ENCODE peak calls at places on chromosome 4, in ten cellular contexts. V is Peyer's patch, L is AG04449, S is NAMALWA, D is HT-29, A is AG04450, H is HepG2, E is ecto neural progenitor cell, G is GM13977, J is tibial artery. T is an unnamed sample.

GRCh38 chr4:4418676-4419370 is 31.9 kb downstream of the NSG1 start:
- DNase-seq in E (no peak), D (no peak), A (no peak), S (no peak), J (no peak), G (no peak), L (no peak), V (no peak), H (no peak), T (no peak)

GRCh38 chr4:7974425-7974824 is 34.8 kb upstream of the AFAP1 start:
- DNase-seq in S (no peak), H (no peak), D (no peak), G (no peak), A (no peak), L (no peak), E (no peak), J (no peak), V (no peak), T (no peak)

GRCh38 chr4:33625762-33626161 is 2618.6 kb downstream of the ARAP2 start:
- DNase-seq in E (no peak), J (no peak), A (no peak), V (no peak), L (no peak), H (no peak), D (peak; percentile 24), S (no peak), G (no peak), T (no peak)

GRCh38 chr4:146978641-146979040 is 33.0 kb upstream of the TTC29 start:
- DNase-seq in J (no peak), A (no peak), G (no peak), S (no peak), D (no peak), E (no peak), L (no peak), H (no peak), V (no peak), T (no peak)

GRCh38 chr4:6955261-6955911 is 45.8 kb downstream of the TBC1D14 start:
- DNase-seq in S (no peak), A (no peak), G (no peak), J (peak; percentile 35), L (no peak), H (no peak), V (no peak), D (peak; percentile 61), E (no peak), T (peak; percentile 28)

GRCh38 chr4:77959566-77960338 is 97.1 kb downstream of the MRPL1 start:
- DNase-seq in D (peak; percentile 80), J (no peak), L (peak; percentile 5), A (peak; percentile 18), S (peak; percentile 63), G (peak; percentile 32), E (no peak), V (no peak), H (peak; percentile 63), T (no peak)

GRCh38 chr4:7281316-7282093 is 89.2 kb downstream of the SORCS2 start:
- DNase-seq in D (no peak), G (no peak), H (no peak), J (no peak), S (no peak), A (no peak), L (no peak), V (no peak), E (no peak), T (no peak)

GRCh38 chr4:115107411-115107810 is 6.0 kb downstream of the NDST4 start:
- DNase-seq in H (no peak), L (no peak), S (no peak), V (no peak), E (no peak), J (no peak), A (no peak), G (no peak), D (no peak), T (no peak)

GRCh38 chr4:166174717-166175510 is 301.9 kb downstream of the TLL1 start:
- DNase-seq in E (no peak), S (no peak), G (no peak), L (peak; percentile 12), J (no peak), H (no peak), V (no peak), D (no peak), A (no peak), T (no peak)

T was measured in colonic mucosa.